ENCODE peak calls at places on chromosomes 16 and 17, in eight cellular contexts. S is tibial nerve, B is GM06990, R is fibroblast of lung, W is lower lobe of right lung, N is uterus, F is psoas muscle, A is GM12865. L is an unnamed sample.

GRCh38 chr17:32570081-32570396 is 83.2 kb downstream of the CDK5R1 start:
- DNase-seq in W (no peak), B (no peak), F (no peak), A (no peak), S (no peak), R (no peak), N (no peak), L (no peak)

GRCh38 chr16:20385844-20386832 is 18.4 kb downstream of the PDILT start:
- DNase-seq in F (peak; percentile 39), N (peak; percentile 66), S (peak; percentile 55), R (peak; percentile 10), B (no peak), W (peak; percentile 63), A (peak; percentile 54), L (peak; percentile 84)

GRCh38 chr17:54085020-54085419 is 262.3 kb downstream of the KIF2B start:
- DNase-seq in S (no peak), B (no peak), R (no peak), A (no peak), N (no peak), F (no peak), W (no peak), L (no peak)

GRCh38 chr17:73641779-73642580 is 2.3 kb downstream of the SDK2 start:
- DNase-seq in S (no peak), F (no peak), B (no peak), W (no peak), R (no peak), A (no peak), N (no peak), L (no peak)

GRCh38 chr17:48636177-48637018 is 10.2 kb upstream of the HOXB9 start:
- DNase-seq in A (peak; percentile 77), B (peak; percentile 69), R (peak; percentile 41), W (peak; percentile 70), F (peak; percentile 72), S (no peak), N (peak; percentile 46), L (peak; percentile 63)

GRCh38 chr16:11253009-11253994 is 2.7 kb downstream of the SOCS1 start:
- DNase-seq in F (no peak), R (peak; percentile 68), W (no peak), B (peak; percentile 52), S (no peak), A (peak; percentile 64), N (no peak), L (no peak)

GRCh38 chr17:6548578-6549330 is 7.6 kb downstream of the PITPNM3 start:
- DNase-seq in R (no peak), S (no peak), F (no peak), N (no peak), A (peak; percentile 78), W (no peak), B (no peak), L (no peak)

GRCh38 chr16:85699628-85700027 is 10.9 kb upstream of the GINS2 start:
- DNase-seq in F (no peak), W (no peak), N (no peak), R (peak; percentile 57), B (no peak), A (no peak), S (no peak), L (peak; percentile 63)

GRCh38 chr17:142876-143784 is 5.8 kb downstream of the SCGB1C2 start:
- DNase-seq in R (no peak), N (no peak), W (peak; percentile 24), F (peak; percentile 6), A (no peak), B (no peak), S (peak; percentile 3), L (no peak)

GRCh38 chr16:82481455-82481854 is 145.3 kb upstream of the CDH13 start:
- DNase-seq in R (peak; percentile 1), S (no peak), N (no peak), W (no peak), A (no peak), B (no peak), F (no peak), L (no peak)

GRCh38 chr17:72661093-72661944 is 431.2 kb downstream of the SLC39A11 start:
- DNase-seq in S (no peak), B (no peak), F (no peak), W (no peak), N (no peak), A (no peak), R (peak; percentile 51), L (no peak)

GRCh38 chr17:6755731-6756184 is at the start of gene XAF1:
- DNase-seq in F (no peak), R (no peak), S (peak; percentile 34), N (peak; percentile 36), W (peak; percentile 52), B (peak; percentile 62), A (peak; percentile 81), L (peak; percentile 45)

GRCh38 chr17:44232061-44232460 is 12.6 kb upstream of the UBTF start:
- DNase-seq in N (no peak), R (no peak), B (no peak), A (no peak), S (no peak), F (no peak), W (no peak), L (no peak)

DNA sequence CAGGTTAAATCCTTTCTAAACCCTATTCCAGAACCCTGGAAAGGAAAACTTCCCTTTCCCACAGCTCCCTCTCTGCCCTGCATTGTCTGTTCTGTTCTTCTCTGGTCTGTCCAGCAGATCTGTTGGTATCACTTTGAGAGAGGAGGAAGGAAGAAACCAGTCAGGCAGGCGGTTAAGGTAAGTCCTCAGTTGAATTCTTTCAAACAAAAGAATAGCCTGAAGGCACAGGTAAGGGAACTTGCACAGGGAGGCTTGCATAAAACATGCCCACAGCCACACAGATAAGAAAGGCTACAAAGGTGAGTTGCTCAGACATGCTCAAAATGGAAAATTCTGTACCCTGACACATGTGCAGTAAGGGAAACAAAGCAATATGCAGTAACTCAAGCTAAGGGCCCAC is 595.7 kb upstream of the CDH5 start:
- DNase-seq in N (no peak), F (no peak), S (no peak), A (no peak), W (no peak), R (no peak), B (no peak), L (no peak)
- H3K4me3 ChIP-seq in N (no peak overlapping the region), F (no peak overlapping the region), S (no peak overlapping the region), A (no peak overlapping the region), W (no peak overlapping the region), R (no peak overlapping the region), B (no peak overlapping the region), L (no peak overlapping the region)

DNA sequence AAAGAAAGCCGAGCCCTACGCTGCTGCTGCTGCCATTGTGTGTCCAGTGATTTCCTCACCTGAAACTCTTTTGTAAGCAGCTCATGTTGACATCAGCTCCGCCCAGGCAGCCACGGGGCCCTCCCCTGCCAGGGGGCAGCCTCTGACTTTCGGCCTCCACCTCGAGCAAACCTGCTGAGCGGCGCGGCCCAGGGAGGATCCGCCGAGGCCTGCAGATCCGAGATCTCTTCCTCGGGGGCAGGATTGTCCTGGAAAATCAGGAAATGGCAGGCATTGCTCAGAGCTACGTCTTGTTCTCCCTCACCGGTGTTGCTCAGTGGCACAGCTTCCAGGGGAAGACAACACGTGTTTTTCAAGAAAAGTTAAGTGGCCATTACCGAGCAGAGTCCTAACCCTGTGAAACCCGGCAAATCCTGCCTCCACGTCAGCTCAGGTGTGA is 35.6 kb upstream of the ZNF750 start:
- DNase-seq in S (no peak), F (no peak), W (peak; percentile 86), B (no peak), N (no peak), R (no peak), A (no peak), L (peak; percentile 11)
- H3K4me3 ChIP-seq in S (no peak overlapping the region), F (no peak overlapping the region), W (no peak overlapping the region), B (no peak overlapping the region), N (no peak overlapping the region), R (no peak overlapping the region), A (no peak overlapping the region), L (no peak overlapping the region)

DNA sequence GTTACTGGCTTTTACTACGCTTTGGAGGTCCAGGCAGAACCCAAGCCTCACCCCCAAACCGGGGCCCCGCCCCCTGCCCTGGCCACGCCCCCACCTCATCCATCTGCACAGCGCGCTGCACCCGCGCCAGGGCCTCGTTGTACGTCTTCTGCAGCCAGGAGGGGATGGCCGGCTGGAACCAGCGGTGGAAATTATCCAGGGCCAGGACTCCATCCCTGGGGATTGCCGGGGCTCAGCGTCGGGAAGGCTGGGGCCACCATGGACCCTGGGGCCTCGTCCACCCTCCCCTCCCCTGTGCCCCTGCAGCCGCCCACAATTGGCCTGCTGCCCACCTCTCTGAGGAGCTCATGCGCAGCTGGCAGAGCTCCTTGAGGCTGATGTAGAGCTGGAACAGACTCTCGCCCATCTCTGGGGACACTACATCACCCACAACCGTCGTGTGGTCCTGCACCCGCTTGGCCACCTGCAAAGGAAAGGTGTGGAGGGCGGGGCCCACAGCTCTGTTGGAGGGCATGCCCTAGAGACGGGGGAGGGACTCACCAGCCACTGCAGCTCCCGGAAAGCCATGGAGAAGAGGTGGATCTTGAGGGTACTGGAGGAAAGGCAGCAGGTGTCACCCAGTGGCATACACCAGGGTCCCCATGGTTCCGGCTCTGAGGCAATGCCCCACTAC is 8.8 kb downstream of the UNC13D start:
- DNase-seq in W (no peak), F (no peak), A (no peak), R (no peak), N (no peak), B (no peak), S (no peak), L (peak; percentile 69)
- H3K4me3 ChIP-seq in W (no peak overlapping the region), F (no peak overlapping the region), A (no peak overlapping the region), R (no peak overlapping the region), N (no peak overlapping the region), B (no peak overlapping the region), S (no peak overlapping the region), L (no peak overlapping the region)

GRCh38 chr17:56594528-56595418 is 1.3 kb downstream of the NOG start:
- DNase-seq in R (peak; percentile 30), N (no peak), W (peak; percentile 50), S (no peak), B (peak; percentile 32), A (no peak), F (peak; percentile 35), L (peak; percentile 53)

GRCh38 chr17:56593741-56594527 is 435 bp downstream of the NOG start:
- DNase-seq in B (peak; percentile 39), W (peak; percentile 78), A (peak; percentile 22), S (peak; percentile 29), N (no peak), F (peak; percentile 65), R (peak; percentile 80), L (peak; percentile 61)

GRCh38 chr17:56595831-56596740 is 2.6 kb downstream of the NOG start:
- DNase-seq in W (peak; percentile 45), R (no peak), N (no peak), A (no peak), S (no peak), F (no peak), B (no peak), L (peak; percentile 55)

GRCh38 chr17:56592487-56593072 is 919 bp upstream of the NOG start:
- DNase-seq in R (peak; percentile 55), A (peak; percentile 41), F (peak; percentile 68), B (peak; percentile 46), S (peak; percentile 55), N (peak; percentile 18), W (peak; percentile 73), L (peak; percentile 84)

DNA sequence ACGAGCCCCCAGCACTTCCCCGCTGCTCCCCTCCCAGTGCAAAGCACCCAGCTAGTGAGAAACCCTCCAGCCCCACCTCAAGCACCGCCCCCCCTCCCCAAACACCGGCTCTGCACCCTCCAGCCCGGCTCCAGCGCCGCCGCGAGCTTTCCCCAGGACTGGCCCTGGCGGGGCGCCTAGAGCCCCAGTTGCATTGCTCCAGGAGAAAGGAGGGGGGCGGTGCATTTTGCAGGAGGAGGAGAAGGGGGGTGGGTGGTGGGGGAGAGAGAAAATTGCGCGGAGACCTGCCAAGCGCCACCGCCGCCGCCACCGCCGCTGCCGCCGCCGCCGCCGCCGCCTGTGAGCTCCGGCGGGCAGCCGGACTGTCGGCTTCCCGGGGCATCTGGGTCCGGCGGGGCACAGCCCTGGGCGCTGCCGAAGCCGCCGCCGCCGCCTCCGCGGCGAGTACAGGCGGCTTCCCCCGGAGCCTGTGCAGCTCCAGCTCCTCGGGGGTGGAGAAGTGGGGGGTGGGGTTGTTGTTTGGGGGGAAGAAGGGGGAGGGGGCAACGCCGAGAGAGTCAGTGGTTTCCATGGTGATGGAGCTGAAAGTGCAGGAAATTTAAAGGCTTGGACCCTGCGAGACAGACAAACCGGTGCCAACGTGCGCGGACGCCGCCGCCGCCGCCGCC is at the start of gene NOG:
- DNase-seq in A (no peak), W (peak; percentile 61), S (peak; percentile 39), F (peak; percentile 64), N (no peak), B (no peak), R (peak; percentile 64), L (peak; percentile 44)
- H3K4me3 ChIP-seq in A (no peak within 1 kb of the TSS), W (peak within 1 kb of the TSS; percentile 68), S (peak within 1 kb of the TSS; percentile 68), F (peak within 1 kb of the TSS; percentile 81), N (peak within 1 kb of the TSS; percentile 39), B (peak within 1 kb of the TSS; percentile 16), R (peak within 1 kb of the TSS; percentile 61), L (peak within 1 kb of the TSS; percentile 45)